ENCODE peak calls at places on chromosomes 13 and 19, in five cellular contexts. E, W, K, R and Z are unnamed samples. For H3K27me3 and H3K4me1, the result is how much of the 10 kb centered on the place peaks cover.

GRCh38 chr13:92547256-92547655 is 679.4 kb upstream of the GPC6 start:
- DNase-seq in E (no peak), W (peak), K (peak), R (no peak), Z (no peak)

GRCh38 chr19:13154241-13154778 is 4.1 kb downstream of the IER2 start:
- DNase-seq in E (peak), W (peak), K (peak), R (peak), Z (peak)

GRCh38 chr13:32548837-32549236 is 10.2 kb upstream of the N4BP2L2 start:
- DNase-seq in E (no peak), W (no peak), K (no peak), R (no peak), Z (peak)

GRCh38 chr13:73138276-73138950 is 79.6 kb downstream of the KLF5 start:
- DNase-seq in E (peak), W (peak), K (peak), R (no peak), Z (peak)

GRCh38 chr19:35730326-35730725 is 11.9 kb downstream of the IGFLR1 start:
- DNase-seq in E (no peak), W (no peak), K (no peak), R (no peak), Z (no peak)

GRCh38 chr13:76892488-76892887 is 6.3 kb upstream of the KCTD12 start:
- DNase-seq in E (no peak), W (no peak), K (no peak), R (no peak), Z (no peak)

GRCh38 chr13:90768116-90768515 is 579.4 kb upstream of the MIR17HG start:
- DNase-seq in E (no peak), W (no peak), K (no peak), R (no peak), Z (no peak)

GRCh38 chr19:5537870-5538269 is 29.9 kb downstream of the TINCR start:
- DNase-seq in E (no peak), W (no peak), K (no peak), R (peak), Z (no peak)

GRCh38 chr13:30796132-30796832 is 60.9 kb downstream of the ALOX5AP start:
- DNase-seq in E (peak), W (peak), K (peak), R (no peak), Z (peak)

GRCh38 chr13:100497394-100497793 is 91.2 kb downstream of the GGACT start:
- DNase-seq in E (peak), W (peak), K (peak), R (no peak), Z (peak)

GRCh38 chr19:4238831-4239230 is 8.0 kb upstream of the YJU2 start:
- DNase-seq in E (no peak), W (no peak), K (no peak), R (no peak), Z (no peak)

GRCh38 chr13:41916173-41916954 is 44.5 kb downstream of the VWA8 start:
- DNase-seq in E (peak), W (peak), K (peak), R (no peak), Z (peak)

GRCh38 chr19:16078311-16078758 is 2.0 kb downstream of the TPM4 start:
- DNase-seq in E (peak), W (peak), K (peak), R (no peak), Z (peak)

GRCh38 chr19:45526143-45526542 is 18.9 kb downstream of the VASP start:
- DNase-seq in E (peak), W (peak), K (peak), R (peak), Z (peak)

GRCh38 chr13:110125157-110125556 is 181.8 kb downstream of the COL4A1 start:
- DNase-seq in E (no peak), W (peak), K (peak), R (no peak), Z (no peak)

GRCh38 chr13:41568990-41569387 is 111.6 kb downstream of the RGCC start:
- DNase-seq in E (peak), W (peak), K (peak), R (no peak), Z (peak)

GRCh38 chr13:77230560-77230959 is 96.3 kb downstream of the MYCBP2 start:
- DNase-seq in E (no peak), W (no peak), K (no peak), R (no peak), Z (no peak)

GRCh38 chr13:45925151-45925550 is 73.6 kb upstream of the SIAH3 start:
- DNase-seq in E (peak), W (no peak), K (no peak), R (no peak), Z (peak)

GRCh38 chr13:102399791-102400618 is 1.8 kb downstream of the FGF14 start:
- DNase-seq in E (peak), W (no peak), K (no peak), R (peak), Z (no peak)

GRCh38 chr19:46426035-46426505 is 2.7 kb downstream of the PNMA8C start:
- DNase-seq in E (peak), W (no peak), K (peak), R (no peak), Z (no peak)

GRCh38 chr19:16862826-16863405 is 25.9 kb upstream of the F2RL3 start:
- DNase-seq in E (no peak), W (no peak), K (no peak), R (no peak), Z (no peak)

GRCh38 chr13:24627090-24627714 is 53.0 kb upstream of the ATP12A start:
- DNase-seq in E (peak), W (no peak), K (no peak), R (no peak), Z (peak)

GRCh38 chr13:34303346-34303745 is 485.4 kb downstream of the RFC3 start:
- DNase-seq in E (no peak), W (no peak), K (no peak), R (no peak), Z (no peak)

GRCh38 chr19:18479964-18480723 is 41.7 kb downstream of the ELL start:
- DNase-seq in E (peak), W (peak), K (peak), R (no peak), Z (peak)

GRCh38 chr19:48770223-48770622 is 14.9 kb downstream of the FGF21 start:
- DNase-seq in E (peak), W (peak), K (peak), R (no peak), Z (peak)

GRCh38 chr13:51729853-51730553 is 74.0 kb downstream of the DHRS12 start:
- DNase-seq in E (peak), W (peak), K (peak), R (no peak), Z (peak)

GRCh38 chr19:1295169-1296012 is 9.7 kb downstream of the EFNA2 start:
- DNase-seq in E (peak), W (no peak), K (no peak), R (peak), Z (peak)

GRCh38 chr13:113094410-113094800 is 11.2 kb upstream of the F7 start:
- DNase-seq in E (no peak), W (no peak), K (no peak), R (no peak), Z (no peak)

DNA sequence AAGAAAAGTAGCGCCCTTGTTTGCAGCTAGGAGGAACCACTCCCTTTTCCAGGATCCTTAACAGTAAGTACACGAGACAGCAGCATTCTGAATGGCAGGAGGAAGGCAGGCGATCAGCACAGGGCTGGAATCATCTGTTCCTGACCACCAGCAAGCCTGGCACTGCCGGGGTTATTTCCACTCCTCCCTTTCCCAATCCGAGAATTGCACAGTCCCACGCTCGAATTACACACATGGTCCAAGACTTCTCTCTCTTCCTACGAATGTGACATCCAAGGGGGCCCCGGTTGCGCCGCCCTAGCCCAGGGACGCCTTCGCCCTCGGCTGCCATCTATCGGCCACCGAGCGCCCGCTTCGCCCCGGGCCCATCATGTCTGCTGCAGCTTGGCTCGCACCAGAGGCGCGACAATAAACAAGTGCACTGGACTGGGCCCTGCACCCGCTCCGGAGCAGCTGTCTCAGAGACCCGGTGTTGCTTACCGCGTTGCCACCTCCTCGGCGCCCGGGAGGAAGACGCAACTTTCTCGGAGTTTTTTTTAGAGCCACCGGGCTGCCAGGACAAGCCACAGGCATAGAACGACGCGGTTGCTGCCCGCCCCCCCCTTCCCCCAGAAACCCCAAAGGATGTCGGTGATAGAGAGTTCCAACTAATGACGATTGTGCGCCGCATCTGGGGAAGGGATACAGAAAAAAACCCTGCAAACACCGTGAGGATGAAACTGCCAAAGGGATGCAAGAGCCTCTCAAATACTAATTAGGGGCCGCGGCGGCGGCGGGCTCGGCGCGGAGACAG is at the start of gene SLITRK5:
- DNase-seq in E (peak), W (peak), K (peak), R (peak), Z (peak)
- H3K27me3 ChIP-seq in E (under half), W (under half), K (under half), R (half or more), Z (under half)

GRCh38 chr13:49304763-49305695 is 57.3 kb downstream of the CDADC1 start:
- DNase-seq in E (no peak), W (no peak), K (no peak), R (no peak), Z (no peak)
- H3K4me1 ChIP-seq in E (under half), W (under half), K (under half), R (half or more), Z (half or more)

DNA sequence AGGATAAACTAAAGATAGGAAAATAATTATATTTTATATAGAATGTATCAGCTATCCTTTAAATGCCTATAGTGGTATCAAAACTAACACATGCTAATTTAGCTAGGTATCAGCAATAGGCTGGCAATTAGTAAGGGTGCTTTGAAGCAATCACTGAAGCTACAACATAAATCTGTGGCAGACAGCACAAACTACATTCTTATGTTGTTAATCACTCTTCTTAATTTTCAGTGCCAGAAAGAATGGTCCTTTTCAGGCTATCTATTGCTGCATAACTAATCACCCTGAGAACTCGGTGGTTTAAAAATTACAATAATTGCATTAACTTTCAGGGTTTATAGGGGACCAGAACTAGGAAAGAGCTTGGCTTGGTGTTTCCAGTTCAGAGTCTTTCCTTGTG is 963.1 kb downstream of the EFNB2 start:
- DNase-seq in E (no peak), W (peak), K (peak), R (no peak), Z (peak)
- H3K4me3 ChIP-seq in E (no peak), W (no peak), K (no peak), R (no peak), Z (no peak)

GRCh38 chr13:112065521-112065866 is 1.5 kb upstream of the SOX1 start:
- DNase-seq in E (no peak), W (no peak), K (no peak), R (no peak), Z (no peak)
- H3K27me3 ChIP-seq in E (half or more), W (half or more), K (under half), R (half or more), Z (half or more)